ENCODE peak calls at places on chromosomes 3 and 15, in nine cellular contexts. P is GM10248, U is osteoblast, B is GM06990, X is IMR-90, N is left ventricle myocardium inferior, J is mucosa of descending colon, F is sigmoid colon, S is keratinocyte. M is an unnamed sample.
A peak's percentile ranks its signal among the peaks of the same experiment; 100 is the strongest.

GRCh38 chr3:23809840-23810341 is 4.1 kb downstream of the UBE2E1 start:
- DNase-seq in F (no peak), U (peak; percentile 73), J (no peak), S (no peak), N (no peak), X (no peak), B (no peak), P (peak; percentile 26), M (no peak)

GRCh38 chr15:101017041-101017754 is 98.0 kb downstream of the LRRK1 start:
- DNase-seq in N (no peak), U (no peak), B (no peak), P (no peak), X (peak; percentile 6), F (peak; percentile 56), S (no peak), J (no peak), M (no peak)

GRCh38 chr3:152291649-152292066 is 22.9 kb downstream of the MBNL1 start:
- DNase-seq in S (no peak), B (no peak), F (no peak), X (peak; percentile 57), J (no peak), N (no peak), U (no peak), P (no peak), M (no peak)

GRCh38 chr3:115667175-115668065 is 44.1 kb downstream of the GAP43 start:
- DNase-seq in P (no peak), F (no peak), N (no peak), U (peak; percentile 83), B (no peak), J (no peak), S (no peak), X (no peak), M (no peak)

GRCh38 chr3:170117134-170117533 is 64.4 kb downstream of the PHC3 start:
- DNase-seq in X (no peak), F (no peak), J (no peak), B (no peak), P (no peak), S (no peak), N (no peak), U (no peak), M (no peak)

GRCh38 chr3:64319391-64319790 is 94.1 kb upstream of the PRICKLE2 start:
- DNase-seq in X (no peak), B (no peak), J (no peak), P (no peak), F (no peak), U (no peak), S (no peak), N (no peak), M (no peak)

GRCh38 chr15:60372756-60373155 is 25.0 kb downstream of the ANXA2 start:
- DNase-seq in N (no peak), F (no peak), X (no peak), S (no peak), P (no peak), J (no peak), B (no peak), U (no peak), M (no peak)

GRCh38 chr15:44081223-44082013 is 113.7 kb downstream of the FRMD5 start:
- DNase-seq in U (peak; percentile 49), F (no peak), S (no peak), J (no peak), B (no peak), P (no peak), X (peak; percentile 92), N (no peak), M (no peak)

GRCh38 chr3:98259707-98260106 is 4.3 kb upstream of the OR5H6 start:
- DNase-seq in J (no peak), U (no peak), P (no peak), S (no peak), N (no peak), B (no peak), X (no peak), F (no peak), M (no peak)

GRCh38 chr3:129442486-129442885 is 2.5 kb downstream of the IFT122 start:
- DNase-seq in S (no peak), B (no peak), F (no peak), N (no peak), U (peak; percentile 55), P (no peak), X (no peak), J (no peak), M (no peak)

GRCh38 chr15:77037475-77038209 is 33.3 kb downstream of the TSPAN3 start:
- DNase-seq in N (no peak), B (no peak), F (peak; percentile 55), U (peak; percentile 76), X (no peak), S (no peak), J (no peak), P (peak; percentile 16), M (no peak)

GRCh38 chr15:70714575-70714974 is 48.8 kb downstream of the UACA start:
- DNase-seq in B (no peak), U (no peak), P (no peak), J (no peak), F (no peak), N (no peak), X (no peak), S (no peak), M (no peak)

GRCh38 chr3:195106418-195106906 is 164.5 kb downstream of the XXYLT1 start:
- DNase-seq in U (peak; percentile 97), J (peak; percentile 77), B (peak; percentile 80), P (peak; percentile 86), X (peak; percentile 52), F (peak; percentile 86), S (no peak), N (peak; percentile 74), M (no peak)

GRCh38 chr15:68619303-68619698 is 40.5 kb downstream of the CORO2B start:
- DNase-seq in S (no peak), P (no peak), N (no peak), U (no peak), F (no peak), J (no peak), B (no peak), X (no peak), M (no peak)

GRCh38 chr15:42140383-42141070 is 15.9 kb downstream of the PLA2G4F start:
- DNase-seq in P (no peak), J (no peak), F (peak; percentile 36), S (no peak), N (no peak), U (peak; percentile 69), B (no peak), X (no peak), M (no peak)

GRCh38 chr15:57345584-57345983 is 30.7 kb upstream of the CGNL1 start:
- DNase-seq in X (no peak), S (no peak), B (no peak), J (no peak), P (no peak), U (no peak), F (no peak), N (no peak), M (no peak)
- TF ChIP-seq CTCF in X (peak; percentile 18), S (no peak), B (no peak), J (no peak), P (no peak), U (peak; percentile 52), F (no peak), N (peak; percentile 33), M (peak; percentile 63)

GRCh38 chr3:56812749-56813655 is 11.3 kb upstream of the ARHGEF3 start:
- DNase-seq in S (no peak), P (no peak), X (no peak), J (no peak), B (no peak), F (no peak), U (no peak), N (no peak), M (no peak)

GRCh38 chr3:56811545-56812202 is 9.9 kb upstream of the ARHGEF3 start:
- DNase-seq in S (no peak), N (no peak), J (no peak), B (no peak), X (no peak), P (no peak), F (no peak), U (no peak), M (no peak)

GRCh38 chr3:56813656-56813965 is 11.9 kb upstream of the ARHGEF3 start:
- DNase-seq in F (no peak), P (no peak), B (no peak), U (no peak), J (no peak), X (no peak), S (no peak), N (no peak), M (no peak)

GRCh38 chr3:56815571-56815970 is 13.8 kb upstream of the ARHGEF3 start:
- DNase-seq in N (no peak), B (no peak), J (no peak), S (no peak), U (no peak), X (no peak), P (no peak), F (no peak), M (no peak)

GRCh38 chr3:56810912-56811544 is 9.3 kb upstream of the ARHGEF3 start:
- DNase-seq in X (no peak), J (no peak), P (no peak), U (no peak), F (no peak), B (no peak), S (no peak), N (no peak), M (no peak)
- TF ChIP-seq CTCF in X (no peak), J (no peak), P (no peak), U (no peak), F (no peak), B (no peak), S (no peak), N (no peak), M (no peak)

GRCh38 chr3:117193390-117193789 is 483.8 kb downstream of the TUSC7 start:
- DNase-seq in U (no peak), J (no peak), P (no peak), X (no peak), S (no peak), N (no peak), F (no peak), B (no peak), M (no peak)
- TF ChIP-seq CTCF in U (peak; percentile 47), J (no peak), P (no peak), X (peak; percentile 25), S (no peak), N (no peak), F (no peak), B (peak; percentile 7), M (peak; percentile 41)

DNA sequence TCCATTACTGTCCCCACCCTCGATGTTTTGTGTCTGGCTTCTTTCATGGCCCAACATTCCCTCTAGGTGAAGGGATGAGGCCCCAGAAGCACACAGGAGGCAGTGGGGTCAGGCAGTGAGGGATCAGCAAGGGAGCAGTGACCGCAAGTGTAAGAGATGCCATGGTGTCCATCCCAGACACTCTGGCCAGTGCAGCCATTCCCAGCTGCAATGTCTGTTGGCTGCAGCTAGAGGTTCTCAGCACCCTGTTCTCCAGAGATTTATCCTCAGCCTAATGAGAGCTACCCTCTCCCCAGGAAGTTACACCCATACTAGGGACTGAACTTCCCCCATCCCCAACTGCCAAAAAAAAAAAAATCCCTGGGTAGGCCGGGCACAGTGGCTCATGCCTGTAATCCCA is 40.2 kb downstream of the TRANK1 start:
- DNase-seq in U (peak; percentile 87), F (no peak), P (no peak), B (no peak), J (no peak), N (no peak), X (peak; percentile 36), S (no peak), M (no peak)
- TF ChIP-seq CTCF in U (peak; percentile 49), F (no peak), P (peak; percentile 60), B (peak; percentile 40), J (peak; percentile 20), N (peak; percentile 73), X (peak; percentile 57), S (peak; percentile 36), M (peak; percentile 30)